ENCODE peak calls at places on chromosomes 13 and 19, in eight cellular contexts. R, C, I, T, U, M, V and D are unnamed samples.

GRCh38 chr13:75550159-75550567 is 572 bp downstream of the UCHL3 start:
- DNase-seq in R (peak; percentile 70), C (no peak), I (no peak), T (no peak), U (peak; percentile 82), M (peak; percentile 74), V (no peak), D (peak; percentile 61)

GRCh38 chr19:1417145-1417544 is 9.8 kb downstream of the DAZAP1 start:
- DNase-seq in R (no peak), C (no peak), I (no peak), T (no peak), U (no peak), M (peak; percentile 84), V (no peak), D (no peak)

GRCh38 chr13:112928020-112928931 is 40.7 kb upstream of the MCF2L start:
- DNase-seq in R (no peak), C (no peak), I (no peak), T (no peak), U (no peak), M (no peak), V (no peak), D (no peak)

GRCh38 chr19:12996542-12997094 is 1.3 kb downstream of the NFIX start:
- DNase-seq in R (peak; percentile 49), C (no peak), I (no peak), T (no peak), U (no peak), M (no peak), V (no peak), D (peak; percentile 23)

GRCh38 chr19:49333426-49334288 is 1.5 kb upstream of the CD37 start:
- DNase-seq in R (no peak), C (no peak), I (peak; percentile 64), T (peak; percentile 34), U (peak; percentile 22), M (no peak), V (no peak), D (no peak)

GRCh38 chr13:70311175-70311574 is 202.9 kb upstream of the KLHL1 start:
- DNase-seq in R (no peak), C (no peak), I (no peak), T (no peak), U (no peak), M (no peak), V (no peak), D (no peak)

GRCh38 chr19:34692541-34692940 is 15.1 kb downstream of the ZNF302 start:
- DNase-seq in R (no peak), C (no peak), I (no peak), T (no peak), U (no peak), M (no peak), V (no peak), D (no peak)

GRCh38 chr13:73535341-73535740 is 476.5 kb downstream of the KLF5 start:
- DNase-seq in R (no peak), C (no peak), I (no peak), T (no peak), U (no peak), M (no peak), V (no peak), D (no peak)

GRCh38 chr13:77397636-77398035 is 70.7 kb upstream of the MYCBP2 start:
- DNase-seq in R (no peak), C (no peak), I (no peak), T (no peak), U (peak; percentile 40), M (no peak), V (no peak), D (no peak)

GRCh38 chr13:114211446-114211845 is 23.3 kb upstream of the CDC16 start:
- DNase-seq in R (no peak), C (no peak), I (no peak), T (no peak), U (no peak), M (no peak), V (no peak), D (no peak)

GRCh38 chr19:860481-861098 is 1.1 kb downstream of the CFD start:
- DNase-seq in R (peak; percentile 50), C (peak; percentile 76), I (peak; percentile 85), T (no peak), U (peak; percentile 45), M (peak; percentile 37), V (no peak), D (peak; percentile 23)

GRCh38 chr13:109155301-109155761 is 525.9 kb downstream of the MYO16 start:
- DNase-seq in R (peak; percentile 53), C (no peak), I (no peak), T (no peak), U (peak; percentile 83), M (peak; percentile 50), V (no peak), D (no peak)

GRCh38 chr13:97116754-97117153 is 105.4 kb upstream of the MBNL2 start:
- DNase-seq in R (peak; percentile 60), C (no peak), I (no peak), T (no peak), U (peak; percentile 60), M (peak; percentile 70), V (no peak), D (peak; percentile 30)

GRCh38 chr13:66689628-66690027 is 540.5 kb downstream of the PCDH9 start:
- DNase-seq in R (peak; percentile 71), C (no peak), I (no peak), T (no peak), U (peak; percentile 19), M (peak; percentile 54), V (no peak), D (peak; percentile 12)

GRCh38 chr19:29841209-29841558 is 29.4 kb downstream of the CCNE1 start:
- DNase-seq in R (no peak), C (no peak), I (no peak), T (no peak), U (no peak), M (no peak), V (no peak), D (no peak)

GRCh38 chr13:50128406-50129048 is 113.3 kb downstream of the KCNRG start:
- DNase-seq in R (no peak), C (no peak), I (no peak), T (no peak), U (no peak), M (no peak), V (no peak), D (no peak)

GRCh38 chr19:19563348-19563848 is 25.3 kb downstream of the CILP2 start:
- DNase-seq in R (no peak), C (no peak), I (no peak), T (no peak), U (no peak), M (no peak), V (no peak), D (no peak)

GRCh38 chr19:17445526-17446165 is 2.8 kb downstream of the TMEM221 start:
- DNase-seq in R (no peak), C (no peak), I (no peak), T (no peak), U (no peak), M (no peak), V (no peak), D (no peak)

GRCh38 chr19:17448190-17448967 is at the start of gene TMEM221:
- DNase-seq in R (peak; percentile 19), C (peak; percentile 47), I (peak; percentile 59), T (no peak), U (no peak), M (no peak), V (no peak), D (no peak)

GRCh38 chr19:17451820-17452219 is 3.4 kb upstream of the TMEM221 start:
- DNase-seq in R (no peak), C (no peak), I (no peak), T (no peak), U (no peak), M (no peak), V (no peak), D (no peak)

GRCh38 chr19:17450264-17451075 is 2.0 kb upstream of the TMEM221 start:
- DNase-seq in R (no peak), C (no peak), I (no peak), T (no peak), U (peak; percentile 94), M (no peak), V (no peak), D (no peak)

GRCh38 chr19:17447704-17448189 is 721 bp downstream of the TMEM221 start:
- DNase-seq in R (no peak), C (no peak), I (no peak), T (no peak), U (no peak), M (no peak), V (no peak), D (no peak)
- TF ChIP-seq CTCF in R (no peak), C (no peak), I (no peak), T (no peak), U (no peak), M (no peak), V (no peak), D (no peak)

DNA sequence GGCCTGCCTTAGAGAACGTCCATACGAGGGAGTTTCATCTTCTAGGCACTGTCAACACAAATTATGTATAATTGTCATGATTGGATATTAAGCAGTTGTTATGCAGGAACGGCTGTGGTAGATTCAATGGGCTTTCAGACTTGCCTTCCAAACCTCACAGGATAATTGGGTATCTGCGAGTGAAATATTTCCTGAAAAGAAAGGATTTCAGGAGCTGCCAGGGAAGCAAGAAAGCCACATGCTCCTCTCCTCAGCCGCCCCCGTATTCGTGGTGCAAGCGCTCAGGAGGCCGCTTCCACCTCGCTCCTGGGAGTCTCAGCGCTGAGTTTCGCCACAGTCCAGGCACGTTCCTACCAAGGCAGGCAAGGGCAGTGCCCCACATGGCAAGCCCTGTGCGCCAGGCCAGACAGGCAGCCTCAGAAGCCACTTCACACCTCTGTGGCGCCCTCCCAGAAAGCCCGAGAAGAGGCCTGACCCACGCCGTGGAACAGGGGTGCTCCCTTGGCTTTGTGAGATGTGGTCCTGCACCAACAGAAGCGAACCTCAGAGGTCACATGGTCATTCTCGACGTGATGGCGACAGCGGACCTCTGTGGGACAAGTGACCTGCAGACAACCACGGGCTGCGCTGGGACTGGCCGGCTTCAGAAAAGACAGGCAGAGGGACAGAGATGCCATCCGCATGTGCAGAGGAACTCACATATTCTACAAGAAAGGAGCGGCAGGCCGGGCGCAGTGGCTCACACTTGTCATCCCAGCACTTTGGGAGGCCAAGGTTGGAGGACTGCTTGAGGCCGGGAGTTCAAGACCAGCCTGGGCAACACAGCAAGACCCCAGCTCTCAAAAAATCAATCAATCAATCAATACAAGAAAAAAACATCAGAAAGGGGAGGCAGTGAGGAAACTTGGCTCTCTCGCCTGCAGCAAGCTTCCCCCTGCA is 41.4 kb downstream of the CEBPG start:
- DNase-seq in R (no peak), C (no peak), I (no peak), T (no peak), U (no peak), M (no peak), V (no peak), D (no peak)
- TF ChIP-seq CTCF in R (no peak), C (no peak), I (no peak), T (no peak), U (no peak), M (no peak), V (no peak), D (no peak)

GRCh38 chr13:99335603-99336002 is 28.4 kb upstream of the GPR183 start:
- DNase-seq in R (no peak), C (no peak), I (no peak), T (no peak), U (no peak), M (no peak), V (no peak), D (no peak)
- TF ChIP-seq CTCF in R (no peak), C (no peak), I (no peak), T (no peak), U (no peak), M (no peak), V (no peak), D (no peak)

DNA sequence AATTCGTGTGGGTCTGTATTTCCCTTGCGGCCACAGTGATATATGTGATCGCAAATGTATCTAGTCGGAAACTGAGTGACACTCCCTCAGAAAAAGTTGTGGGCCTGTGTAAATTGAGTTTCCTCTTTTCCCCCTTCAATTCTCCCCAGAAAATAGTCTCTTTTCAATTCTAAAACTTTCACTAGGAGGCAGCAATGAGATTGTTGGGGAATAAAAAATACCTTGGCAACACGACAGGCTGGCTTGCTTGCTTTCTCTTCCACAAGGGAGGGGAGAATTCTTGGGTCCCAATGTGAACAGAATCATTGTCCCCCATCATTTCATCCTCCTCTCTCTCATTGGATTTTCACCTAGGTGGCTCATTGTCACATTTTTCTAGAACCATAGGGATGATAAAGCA is 3.7 kb upstream of the SOX21 start:
- DNase-seq in R (no peak), C (no peak), I (no peak), T (no peak), U (no peak), M (peak; percentile 15), V (no peak), D (no peak)
- TF ChIP-seq CTCF in R (peak; percentile 33), C (no peak), I (no peak), T (no peak), U (peak; percentile 16), M (peak; percentile 43), V (no peak), D (peak; percentile 57)